ENCODE peak calls at places on chromosomes 7 and 10, in ten cellular contexts. J, V, S, E, D, Z, X, F, B and K are unnamed samples. For H3K4me1, the result is how much of the 10 kb centered on the place peaks cover.

GRCh38 chr10:1488970-1489548 is 248.3 kb downstream of the ADARB2 start:
- DNase-seq in J (no peak), V (no peak), S (peak), E (no peak), D (no peak), Z (no peak), X (no peak), F (no peak), B (no peak), K (no peak)

GRCh38 chr7:35856175-35856574 is 55.3 kb downstream of the SEPTIN7 start:
- DNase-seq in J (no peak), V (no peak), S (no peak), E (no peak), D (no peak), Z (no peak), X (no peak), F (no peak), B (no peak), K (no peak)

GRCh38 chr7:10412426-10413019 is 561.1 kb upstream of the PHF14 start:
- DNase-seq in J (peak), V (no peak), S (peak), E (no peak), D (no peak), Z (no peak), X (peak), F (no peak), B (no peak), K (no peak)

GRCh38 chr7:134153493-134154093 is 26.5 kb downstream of the LRGUK start:
- DNase-seq in J (no peak), V (no peak), S (no peak), E (no peak), D (no peak), Z (no peak), X (no peak), F (no peak), B (no peak), K (no peak)

GRCh38 chr10:110208614-110209398 is 1.4 kb downstream of the MXI1 start:
- DNase-seq in J (no peak), V (peak), S (no peak), E (peak), D (peak), Z (peak), X (peak), F (peak), B (peak), K (no peak)

GRCh38 chr10:45418859-45419672 is 45.0 kb downstream of the ALOX5 start:
- DNase-seq in J (peak), V (peak), S (no peak), E (peak), D (peak), Z (peak), X (peak), F (peak), B (peak), K (peak)

GRCh38 chr7:156031679-156032478 is 219.6 kb upstream of the SHH start:
- DNase-seq in J (no peak), V (no peak), S (no peak), E (no peak), D (no peak), Z (peak), X (no peak), F (no peak), B (no peak), K (no peak)

GRCh38 chr10:14751576-14752330 is 22.9 kb downstream of the FAM107B start:
- DNase-seq in J (peak), V (no peak), S (no peak), E (no peak), D (peak), Z (no peak), X (peak), F (peak), B (peak), K (no peak)

GRCh38 chr7:1160665-1161010 is 642 bp upstream of the ZFAND2A start:
- DNase-seq in J (peak), V (no peak), S (peak), E (peak), D (no peak), Z (no peak), X (no peak), F (peak), B (peak), K (no peak)

GRCh38 chr10:91590904-91591791 is 41.7 kb downstream of the PPP1R3C start:
- DNase-seq in J (no peak), V (no peak), S (no peak), E (peak), D (peak), Z (peak), X (peak), F (peak), B (peak), K (no peak)

GRCh38 chr10:132164801-132165278 is 21.9 kb upstream of the DPYSL4 start:
- DNase-seq in J (peak), V (no peak), S (no peak), E (peak), D (peak), Z (peak), X (no peak), F (peak), B (no peak), K (no peak)

GRCh38 chr7:28503396-28503795 is 91.1 kb downstream of the CREB5 start:
- DNase-seq in J (no peak), V (no peak), S (no peak), E (no peak), D (no peak), Z (no peak), X (peak), F (no peak), B (no peak), K (no peak)

GRCh38 chr10:110620108-110620719 is 23.9 kb upstream of the RBM20 start:
- DNase-seq in J (no peak), V (no peak), S (no peak), E (no peak), D (no peak), Z (no peak), X (no peak), F (no peak), B (no peak), K (no peak)

GRCh38 chr10:71346731-71347130 is 27.7 kb downstream of the SLC29A3 start:
- DNase-seq in J (no peak), V (peak), S (no peak), E (no peak), D (no peak), Z (no peak), X (no peak), F (no peak), B (no peak), K (no peak)
- TF ChIP-seq CTCF in J (no peak), V (no peak), S (no peak), E (no peak), D (no peak), Z (no peak), X (no peak), F (no peak), B (no peak), K (no peak)

GRCh38 chr10:102648269-102648888 is 4.1 kb downstream of the TRIM8 start:
- DNase-seq in J (no peak), V (no peak), S (no peak), E (no peak), D (no peak), Z (no peak), X (no peak), F (peak), B (no peak), K (no peak)
- H3K4me1 ChIP-seq in J (under half), V (half or more), S (half or more), E (under half), D (half or more), Z (half or more), X (under half), F (half or more), B (half or more), K (under half)

DNA sequence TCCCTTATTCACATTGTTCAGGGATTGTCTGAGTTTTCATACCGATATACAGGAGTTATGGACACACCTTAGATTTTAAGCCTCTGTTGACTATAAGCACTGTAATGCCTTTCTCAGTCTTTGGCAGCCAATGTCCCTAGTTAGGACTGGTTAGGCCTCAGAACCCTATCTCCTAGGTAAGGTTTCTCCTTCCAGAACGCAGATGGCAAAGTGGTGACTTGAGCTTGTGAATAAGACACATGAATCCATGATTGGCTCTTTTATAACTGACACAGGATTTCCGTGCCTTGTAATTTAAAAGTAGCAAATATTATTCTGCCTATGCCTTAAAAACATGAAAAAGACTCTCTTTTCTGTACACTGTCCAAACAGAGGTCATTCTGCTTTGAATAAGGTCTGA is 12.5 kb upstream of the RNF148 start:
- DNase-seq in J (no peak), V (no peak), S (no peak), E (no peak), D (no peak), Z (no peak), X (no peak), F (no peak), B (no peak), K (no peak)
- H3K4me3 ChIP-seq in J (no peak), V (no peak), S (no peak), E (no peak), D (no peak), Z (no peak), X (no peak), F (no peak), B (no peak), K (no peak)

DNA sequence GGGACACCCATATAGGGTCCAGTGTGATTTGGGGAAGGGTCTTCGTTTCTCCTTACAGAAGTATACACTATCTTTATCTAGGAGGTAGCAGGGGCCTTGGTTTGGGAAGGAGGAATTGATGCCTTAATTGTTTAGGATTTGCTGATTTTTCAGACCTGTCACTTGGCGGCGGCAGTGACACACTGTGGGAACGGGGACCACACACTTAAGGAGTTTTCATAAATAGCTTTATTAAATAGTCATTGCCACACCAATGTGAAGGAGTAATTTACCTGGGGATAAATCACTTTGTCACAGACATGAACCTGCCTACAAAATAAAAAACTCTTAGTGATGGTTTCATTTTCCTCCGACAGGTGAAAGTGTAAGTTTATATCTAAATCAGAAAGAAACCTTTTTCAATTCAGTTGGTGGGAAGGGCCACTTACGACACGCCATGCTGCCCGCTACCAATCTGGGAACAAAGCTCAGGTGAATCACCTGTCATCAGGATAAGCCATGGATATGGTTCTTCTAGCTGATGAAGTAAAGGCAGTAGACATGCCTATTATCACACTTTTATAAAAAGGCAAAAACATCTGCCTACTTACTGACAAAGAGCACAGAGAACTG is 12.3 kb upstream of the ENO4 start:
- DNase-seq in J (no peak), V (no peak), S (no peak), E (no peak), D (no peak), Z (no peak), X (no peak), F (no peak), B (no peak), K (no peak)
- TF ChIP-seq CTCF in J (peak), V (no peak), S (no peak), E (peak), D (peak), Z (no peak), X (peak), F (no peak), B (no peak), K (no peak)

DNA sequence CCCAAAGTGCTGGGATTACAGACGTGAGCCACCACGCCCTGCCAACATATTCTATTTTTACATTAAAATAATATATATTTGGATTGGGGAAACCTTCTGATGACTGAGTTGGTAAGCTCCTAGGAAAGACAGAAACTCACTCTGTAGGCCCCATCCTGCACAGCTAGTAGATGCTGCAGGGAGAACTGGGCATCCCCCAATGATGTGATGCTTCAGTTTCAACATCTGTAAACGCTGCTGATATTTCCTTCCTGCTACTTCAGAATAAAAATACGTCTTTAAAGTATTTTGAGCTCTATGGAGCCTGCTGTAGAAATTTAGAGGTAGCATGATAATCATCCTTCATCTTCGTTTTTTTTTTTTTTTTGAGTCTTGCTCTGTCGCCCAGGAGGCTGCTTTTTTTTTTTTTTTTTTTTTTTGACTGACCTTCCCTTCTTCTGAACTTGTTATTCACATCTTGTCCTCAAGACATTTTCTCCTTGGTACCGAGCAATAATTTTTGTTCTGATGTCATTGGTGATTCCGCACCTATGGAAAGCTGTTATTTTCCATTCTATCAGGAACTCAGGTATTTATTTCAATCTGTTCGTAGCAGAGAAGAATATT is 21.8 kb upstream of the INPP5F start:
- DNase-seq in J (no peak), V (no peak), S (no peak), E (no peak), D (no peak), Z (no peak), X (no peak), F (no peak), B (no peak), K (no peak)
- H3K4me1 ChIP-seq in J (under half), V (under half), S (under half), E (under half), D (under half), Z (under half), X (under half), F (under half), B (under half), K (under half)

DNA sequence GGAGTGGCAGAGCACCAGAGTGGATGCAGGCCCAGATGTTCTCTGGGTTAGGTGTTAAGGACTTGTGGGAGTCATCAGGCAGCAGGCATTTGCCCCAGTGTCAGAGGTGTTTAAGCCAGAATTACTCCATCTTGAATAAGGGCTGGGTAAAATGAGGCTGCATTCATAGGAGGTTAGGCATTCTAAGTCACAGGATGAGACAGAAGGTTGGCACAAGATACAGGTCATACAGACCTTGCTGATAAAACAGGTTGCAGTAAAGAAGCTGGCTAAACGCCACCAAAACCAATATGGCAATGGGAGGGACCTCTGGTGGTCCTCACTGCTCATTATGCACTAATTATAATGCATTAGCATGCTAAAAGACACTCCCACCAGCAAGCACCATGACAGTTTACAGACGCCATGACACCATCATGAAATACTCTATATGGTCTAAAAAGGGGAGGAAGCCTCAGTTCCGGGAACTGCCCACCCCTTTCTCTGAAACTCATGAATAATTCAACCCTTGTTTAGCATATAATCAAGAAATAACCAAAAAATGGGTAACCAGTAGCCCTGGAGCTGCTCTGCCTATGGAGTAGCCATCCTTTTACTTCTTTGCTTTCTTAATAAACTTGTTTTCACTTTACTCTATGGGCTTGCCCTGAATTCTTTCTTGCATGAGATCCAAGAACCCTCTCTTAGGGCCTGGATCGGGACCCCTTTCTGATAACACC is 882 bp upstream of the LRRC61 start:
- DNase-seq in J (no peak), V (no peak), S (peak), E (no peak), D (no peak), Z (no peak), X (no peak), F (no peak), B (no peak), K (no peak)
- H3K4me3 ChIP-seq in J (peak), V (peak), S (peak), E (peak), D (peak), Z (peak), X (no peak), F (peak), B (peak), K (peak)